ENCODE peak calls at places on chromosomes 16 and 17, in nine cellular contexts. P is GM18507; C is tibial nerve; W is activated CD4-positive, CD25-positive, alpha-beta regulatory T cell; M is substantia nigra; J is choroid plexus epithelial cell; F is C1 segment of cervical spinal cord; T is RCC 7860; D is HT1080. N is an unnamed sample.

GRCh38 chr17:32487460-32488176 is 825 bp downstream of the CDK5R1 start:
- DNase-seq in P (no peak), C (no peak), W (no peak), M (no peak), J (no peak), F (no peak), T (no peak), D (peak; percentile 15), N (no peak)

GRCh38 chr17:2786176-2786881 is 9.9 kb upstream of the RAP1GAP2 start:
- DNase-seq in P (peak; percentile 80), C (peak; percentile 47), W (peak; percentile 77), M (peak; percentile 56), J (peak; percentile 86), F (peak; percentile 61), T (peak; percentile 53), D (peak; percentile 86), N (peak; percentile 52)

GRCh38 chr17:1813088-1813487 is 16.6 kb downstream of the SMYD4 start:
- DNase-seq in P (no peak), C (no peak), W (no peak), M (no peak), J (peak; percentile 36), F (no peak), T (no peak), D (no peak), N (no peak)

GRCh38 chr17:82228278-82228841 is 482 bp upstream of the SLC16A3 start:
- DNase-seq in P (no peak), C (no peak), W (peak; percentile 34), M (no peak), J (no peak), F (no peak), T (no peak), D (no peak), N (no peak)

GRCh38 chr17:8038954-8039610 is at the start of gene ALOX15B:
- DNase-seq in P (no peak), C (no peak), W (no peak), M (no peak), J (no peak), F (no peak), T (no peak), D (no peak), N (no peak)

GRCh38 chr17:11900103-11900502 is 97.2 kb downstream of the ZNF18 start:
- DNase-seq in P (no peak), C (no peak), W (no peak), M (no peak), J (no peak), F (no peak), T (no peak), D (no peak), N (no peak)

GRCh38 chr17:49556183-49556943 is 19.3 kb upstream of the NXPH3 start:
- DNase-seq in P (peak; percentile 82), C (peak; percentile 68), W (peak; percentile 70), M (peak; percentile 72), J (peak; percentile 73), F (peak; percentile 39), T (peak; percentile 46), D (peak; percentile 75), N (no peak)

GRCh38 chr17:13587487-13588338 is 14.0 kb downstream of the HS3ST3A1 start:
- DNase-seq in P (no peak), C (no peak), W (no peak), M (no peak), J (no peak), F (no peak), T (no peak), D (peak; percentile 16), N (no peak)

GRCh38 chr16:85126731-85127662 is 14.7 kb upstream of the CIBAR2 start:
- DNase-seq in P (no peak), C (no peak), W (no peak), M (no peak), J (peak; percentile 94), F (peak; percentile 68), T (no peak), D (peak; percentile 31), N (peak; percentile 89)

GRCh38 chr17:34930283-34930682 is 31.0 kb downstream of the CCT6B start:
- DNase-seq in P (no peak), C (no peak), W (no peak), M (no peak), J (no peak), F (no peak), T (no peak), D (no peak), N (no peak)

GRCh38 chr16:66703359-66704215 is 7.0 kb upstream of the CMTM4 start:
- DNase-seq in P (no peak), C (no peak), W (no peak), M (no peak), J (no peak), F (no peak), T (no peak), D (no peak), N (no peak)

GRCh38 chr16:4346205-4346781 is 4.8 kb downstream of the PAM16 start:
- DNase-seq in P (no peak), C (no peak), W (no peak), M (no peak), J (no peak), F (no peak), T (no peak), D (no peak), N (no peak)

GRCh38 chr17:57982452-57983170 is 5.4 kb downstream of the VEZF1 start:
- DNase-seq in P (no peak), C (no peak), W (no peak), M (no peak), J (no peak), F (no peak), T (no peak), D (no peak), N (no peak)

GRCh38 chr17:31508310-31509094 is 117.0 kb downstream of the RAB11FIP4 start:
- DNase-seq in P (no peak), C (no peak), W (peak; percentile 23), M (no peak), J (no peak), F (no peak), T (no peak), D (no peak), N (no peak)

GRCh38 chr16:14070555-14070876 is 603 bp upstream of the MRTFB start:
- DNase-seq in P (no peak), C (no peak), W (no peak), M (no peak), J (no peak), F (no peak), T (no peak), D (no peak), N (no peak)

GRCh38 chr16:2151188-2152091 is 3.0 kb downstream of the RAB26 start:
- DNase-seq in P (no peak), C (no peak), W (no peak), M (no peak), J (no peak), F (no peak), T (no peak), D (peak; percentile 57), N (no peak)

GRCh38 chr17:76379646-76380376 is 4.6 kb upstream of the SPHK1 start:
- DNase-seq in P (no peak), C (no peak), W (no peak), M (no peak), J (no peak), F (no peak), T (no peak), D (no peak), N (no peak)

GRCh38 chr17:34542700-34543336 is 36.6 kb upstream of the TMEM132E start:
- DNase-seq in P (no peak), C (no peak), W (peak; percentile 17), M (peak; percentile 31), J (peak; percentile 32), F (no peak), T (peak; percentile 14), D (no peak), N (no peak)

GRCh38 chr17:83057793-83058477 is 21.5 kb upstream of the METRNL start:
- DNase-seq in P (no peak), C (peak; percentile 9), W (no peak), M (no peak), J (no peak), F (no peak), T (no peak), D (no peak), N (peak; percentile 79)

GRCh38 chr17:383771-384621 is 31.4 kb upstream of the RPH3AL start:
- DNase-seq in P (no peak), C (no peak), W (no peak), M (no peak), J (no peak), F (no peak), T (no peak), D (no peak), N (no peak)

GRCh38 chr17:45222273-45222993 is 748 bp downstream of the FMNL1 start:
- DNase-seq in P (no peak), C (no peak), W (no peak), M (no peak), J (no peak), F (no peak), T (no peak), D (no peak), N (no peak)

GRCh38 chr16:88881090-88881580 is 14.7 kb upstream of the PABPN1L start:
- DNase-seq in P (no peak), C (no peak), W (no peak), M (no peak), J (peak; percentile 6), F (no peak), T (no peak), D (no peak), N (no peak)

GRCh38 chr17:70834039-70834438 is 664.7 kb downstream of the KCNJ2 start:
- DNase-seq in P (no peak), C (no peak), W (no peak), M (no peak), J (no peak), F (no peak), T (no peak), D (no peak), N (no peak)

GRCh38 chr16:15643453-15644305 is 725 bp upstream of the MARF1 start:
- DNase-seq in P (no peak), C (no peak), W (no peak), M (no peak), J (peak; percentile 74), F (peak; percentile 32), T (peak; percentile 43), D (peak; percentile 73), N (peak; percentile 25)

GRCh38 chr16:87556941-87557459 is 45.3 kb upstream of the JPH3 start:
- DNase-seq in P (no peak), C (no peak), W (no peak), M (no peak), J (no peak), F (no peak), T (no peak), D (no peak), N (no peak)

GRCh38 chr17:43645450-43645764 is 16.3 kb downstream of the MEOX1 start:
- DNase-seq in P (no peak), C (no peak), W (no peak), M (no peak), J (no peak), F (no peak), T (no peak), D (no peak), N (no peak)

GRCh38 chr16:10951016-10951415 is 6.7 kb downstream of the CLEC16A start:
- DNase-seq in P (no peak), C (no peak), W (no peak), M (no peak), J (peak; percentile 91), F (no peak), T (no peak), D (no peak), N (no peak)

GRCh38 chr17:65707780-65708179 is 146.3 kb upstream of the AXIN2 start:
- DNase-seq in P (no peak), C (no peak), W (no peak), M (no peak), J (peak; percentile 69), F (no peak), T (no peak), D (no peak), N (no peak)

GRCh38 chr17:40524243-40524965 is 23.0 kb upstream of the TNS4 start:
- DNase-seq in P (no peak), C (peak; percentile 1), W (no peak), M (no peak), J (no peak), F (no peak), T (no peak), D (no peak), N (no peak)

GRCh38 chr16:46961373-46962353 is 11.8 kb downstream of the DNAJA2 start:
- DNase-seq in P (no peak), C (no peak), W (no peak), M (no peak), J (no peak), F (no peak), T (peak; percentile 17), D (peak; percentile 13), N (no peak)

GRCh38 chr16:73713817-73714495 is 582.7 kb upstream of the PSMD7 start:
- DNase-seq in P (no peak), C (no peak), W (no peak), M (peak; percentile 37), J (peak; percentile 7), F (no peak), T (no peak), D (peak; percentile 30), N (no peak)

N was measured in gastrocnemius medialis.